ENCODE peak calls at places on chromosomes 16 and 17, in five cellular contexts. W is ovary, N is body of pancreas, T is tibial nerve, C is GM23248. R is an unnamed sample. For H3K36me3 and H3K4me1, the result is how much of the 10 kb centered on the place peaks cover.

GRCh38 chr17:67993998-67994361 is 2.3 kb downstream of the C17orf58 start:
- DNase-seq in W (no peak), N (no peak), T (no peak), C (peak), R (no peak)

GRCh38 chr16:87926246-87927194 is 9.8 kb downstream of the CA5A start:
- DNase-seq in W (no peak), N (no peak), T (no peak), C (no peak), R (no peak)

GRCh38 chr16:52499061-52499460 is 47.9 kb downstream of the TOX3 start:
- DNase-seq in W (no peak), N (no peak), T (no peak), C (no peak), R (no peak)

GRCh38 chr17:79019631-79020584 is 4.1 kb upstream of the C1QTNF1 start:
- DNase-seq in W (peak), N (peak), T (peak), C (peak), R (peak)

GRCh38 chr17:31880311-31880710 is 21.2 kb downstream of the UTP6 start:
- DNase-seq in W (no peak), N (no peak), T (no peak), C (no peak), R (no peak)

GRCh38 chr16:75288596-75289120 is 37.2 kb upstream of the BCAR1 start:
- DNase-seq in W (no peak), N (no peak), T (no peak), C (no peak), R (peak)

GRCh38 chr17:48173191-48173590 is 65.6 kb downstream of the SNX11 start:
- DNase-seq in W (no peak), N (no peak), T (no peak), C (no peak), R (no peak)

GRCh38 chr16:75621170-75621477 is 2.0 kb downstream of the ADAT1 start:
- DNase-seq in W (no peak), N (no peak), T (no peak), C (peak), R (no peak)

DNA sequence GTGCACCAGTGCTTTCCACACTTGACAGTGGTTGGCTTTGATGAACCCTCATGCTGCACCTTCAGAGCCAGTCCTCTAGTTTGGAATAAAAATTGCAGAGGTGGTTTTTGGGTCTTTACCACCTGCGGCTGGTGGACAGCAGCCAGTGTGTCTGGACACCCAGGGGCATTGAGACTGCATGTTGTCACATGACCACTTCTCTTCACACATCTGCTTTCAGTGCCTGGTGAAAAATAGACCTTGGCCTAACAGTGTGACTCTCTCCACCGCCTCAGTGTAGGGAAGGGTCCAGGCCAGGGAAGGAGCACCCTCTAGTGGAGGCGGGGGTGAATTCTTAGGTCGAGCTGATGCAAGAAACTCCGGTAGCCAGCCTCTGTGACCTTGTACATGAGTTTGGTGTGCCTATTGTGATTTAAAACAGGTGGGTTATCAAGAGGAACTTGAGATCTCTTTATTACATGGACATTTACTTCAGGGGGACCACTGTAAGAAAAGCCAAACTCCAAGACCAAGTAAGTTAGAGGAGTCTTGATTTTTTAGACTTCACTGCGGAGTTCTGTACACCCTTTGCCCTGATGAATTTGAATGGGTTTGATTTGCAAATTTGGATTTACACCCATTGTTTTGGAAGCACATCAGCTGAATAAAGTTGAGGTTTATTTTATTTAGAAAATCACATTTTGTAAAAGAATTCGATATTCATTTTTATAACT is 17.9 kb downstream of the GOSR2 start:
- DNase-seq in W (peak), N (peak), T (peak), C (peak), R (peak)
- H3K36me3 ChIP-seq in W (under half), N (under half), T (under half), C (under half), R (under half)

GRCh38 chr16:1890701-1891035 is 18.7 kb upstream of the MEIOB start:
- DNase-seq in W (no peak), N (no peak), T (no peak), C (no peak), R (no peak)
- H3K4me3 ChIP-seq in W (no peak), N (no peak), T (no peak), C (no peak), R (no peak)

GRCh38 chr17:72514321-72514861 is 393.6 kb downstream of the SOX9 start:
- DNase-seq in W (no peak), N (no peak), T (no peak), C (no peak), R (no peak)

GRCh38 chr17:72517413-72518237 is 396.8 kb downstream of the SOX9 start:
- DNase-seq in W (no peak), N (peak), T (no peak), C (no peak), R (no peak)

GRCh38 chr17:72514888-72515287 is 394.1 kb downstream of the SOX9 start:
- DNase-seq in W (peak), N (peak), T (no peak), C (peak), R (no peak)

GRCh38 chr17:72516772-72517399 is 396.1 kb downstream of the SOX9 start:
- DNase-seq in W (no peak), N (peak), T (peak), C (peak), R (no peak)

DNA sequence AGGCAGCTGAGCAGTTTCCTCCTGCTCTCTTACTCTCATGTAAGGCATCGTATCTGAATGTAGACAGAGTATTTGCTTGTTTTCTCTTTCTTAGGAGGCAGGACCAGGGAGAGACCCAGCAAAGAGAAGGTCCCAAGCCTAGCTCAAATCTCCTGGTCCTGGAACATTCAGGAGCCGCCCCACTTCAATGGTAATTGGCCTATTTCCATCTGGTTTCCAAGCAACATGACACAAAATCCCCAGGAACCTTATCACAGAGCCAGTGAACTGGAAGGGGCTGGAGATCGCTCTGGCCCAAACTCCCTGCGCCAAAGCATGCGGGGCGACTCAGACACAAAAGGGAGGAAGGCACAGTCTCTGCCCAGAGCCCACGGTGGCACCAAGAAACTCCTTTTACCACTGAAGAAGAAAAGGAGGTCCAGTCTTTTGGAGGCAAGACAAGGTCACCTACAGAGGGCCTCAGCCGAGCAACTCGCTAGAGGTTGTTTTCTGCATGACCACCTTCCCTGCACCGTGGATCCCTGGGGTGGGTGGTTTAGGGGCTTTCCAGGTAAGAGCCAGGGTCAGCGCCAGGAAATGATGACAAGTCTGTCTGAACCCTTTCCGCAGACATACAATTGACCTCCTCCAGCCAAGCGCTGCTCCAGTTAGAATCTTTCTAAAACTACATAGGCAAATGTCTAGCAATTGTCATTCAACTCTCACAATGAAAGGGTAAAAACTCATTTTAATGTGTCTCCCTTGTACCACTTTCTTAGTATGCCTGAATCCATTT is 394.7 kb downstream of the SOX9 start:
- DNase-seq in W (no peak), N (peak), T (no peak), C (peak), R (no peak)
- H3K4me1 ChIP-seq in W (under half), N (half or more), T (half or more), C (under half), R (under half)

GRCh38 chr17:15501282-15501681 is 33.9 kb upstream of the CDRT4 start:
- DNase-seq in W (no peak), N (no peak), T (no peak), C (no peak), R (no peak)
- H3K36me3 ChIP-seq in W (under half), N (under half), T (under half), C (under half), R (under half)

GRCh38 chr17:28737316-28737715 is 6.5 kb upstream of the TRAF4 start:
- DNase-seq in W (no peak), N (no peak), T (no peak), C (no peak), R (no peak)
- H3K4me3 ChIP-seq in W (no peak), N (no peak), T (no peak), C (no peak), R (no peak)

GRCh38 chr16:82652826-82653225 is 26.1 kb downstream of the CDH13 start:
- DNase-seq in W (no peak), N (no peak), T (no peak), C (no peak), R (no peak)
- H3K4me1 ChIP-seq in W (under half), N (under half), T (under half), C (half or more), R (half or more)

GRCh38 chr17:12116143-12116542 is 95.5 kb downstream of the MAP2K4 start:
- DNase-seq in W (no peak), N (no peak), T (no peak), C (peak), R (no peak)

GRCh38 chr17:12113156-12113555 is 92.5 kb downstream of the MAP2K4 start:
- DNase-seq in W (no peak), N (no peak), T (no peak), C (no peak), R (no peak)

GRCh38 chr17:12114686-12115418 is 94.2 kb downstream of the MAP2K4 start:
- DNase-seq in W (no peak), N (no peak), T (no peak), C (no peak), R (no peak)

GRCh38 chr17:12122091-12122490 is 101.4 kb downstream of the MAP2K4 start:
- DNase-seq in W (no peak), N (no peak), T (no peak), C (peak), R (no peak)

DNA sequence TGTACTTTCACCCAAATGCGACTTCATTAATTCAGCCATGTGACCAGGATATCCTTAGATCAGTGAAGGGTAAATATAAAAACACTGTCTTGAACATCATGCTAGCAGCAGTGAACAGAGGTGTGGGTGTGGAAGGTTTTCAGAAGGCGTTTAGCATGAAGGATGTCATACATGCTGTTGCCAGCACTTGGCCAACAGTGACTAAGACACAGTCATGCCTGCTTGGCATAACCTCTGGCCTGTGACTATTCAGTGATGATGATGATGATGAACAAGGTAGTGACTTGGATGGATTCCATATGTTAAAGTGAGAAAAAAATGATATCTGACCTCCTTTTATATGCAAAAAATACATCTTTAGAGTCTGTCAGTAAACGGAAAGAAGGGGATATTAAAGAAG is 97.9 kb downstream of the MAP2K4 start:
- DNase-seq in W (no peak), N (no peak), T (no peak), C (peak), R (no peak)
- H3K36me3 ChIP-seq in W (under half), N (under half), T (under half), C (under half), R (under half)

DNA sequence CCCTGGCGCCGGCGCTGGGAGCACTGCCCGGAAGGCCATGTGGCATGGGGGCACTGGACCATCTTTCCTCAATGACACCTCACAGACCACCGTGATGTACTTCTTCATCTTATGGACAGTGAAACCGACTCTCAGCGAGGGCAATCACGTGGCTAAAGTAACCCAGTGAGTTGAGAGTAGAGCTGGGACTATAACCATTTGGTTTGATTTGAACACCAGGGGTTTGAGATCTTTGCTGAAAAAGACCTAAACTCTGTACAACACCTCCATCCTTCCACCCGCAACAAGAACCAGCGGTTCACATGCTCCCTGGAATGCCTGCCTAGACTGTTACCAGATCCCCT is 3.3 kb downstream of the ITGA2B start:
- DNase-seq in W (peak), N (no peak), T (no peak), C (no peak), R (no peak)
- H3K4me3 ChIP-seq in W (peak), N (no peak), T (peak), C (peak), R (no peak)

GRCh38 chr17:40318835-40319332 is 9.9 kb downstream of the RARA start:
- DNase-seq in W (peak), N (no peak), T (no peak), C (peak), R (peak)

GRCh38 chr17:40317345-40317873 is 8.4 kb downstream of the RARA start:
- DNase-seq in W (peak), N (peak), T (no peak), C (peak), R (peak)

GRCh38 chr17:40316571-40317344 is 7.8 kb downstream of the RARA start:
- DNase-seq in W (peak), N (peak), T (no peak), C (peak), R (no peak)

GRCh38 chr17:40319651-40320550 is 10.9 kb downstream of the RARA start:
- DNase-seq in W (no peak), N (peak), T (peak), C (peak), R (peak)

GRCh38 chr17:40317880-40318834 is 9.2 kb downstream of the RARA start:
- DNase-seq in W (peak), N (peak), T (peak), C (peak), R (peak)
- H3K4me1 ChIP-seq in W (under half), N (half or more), T (half or more), C (half or more), R (half or more)

R was measured in CD4-positive, alpha-beta memory T cell.